ENCODE peak calls at places on chromosomes 12 and 14, in six cellular contexts. L is adipocyte, D is PC-9, I is uterus, C is fibroblast of lung, Y is heart left ventricle. O is an unnamed sample.

GRCh38 chr12:110661337-110661972 is 27.5 kb downstream of the HVCN1 start:
- DNase-seq in L (no peak), D (no peak), I (no peak), C (no peak), Y (peak; percentile 51), O (no peak)

GRCh38 chr12:47349770-47350408 is 270.1 kb upstream of the AMIGO2 start:
- DNase-seq in L (no peak), D (no peak), I (no peak), C (no peak), Y (no peak), O (no peak)

GRCh38 chr12:47860279-47860841 is 40.7 kb upstream of the HDAC7 start:
- DNase-seq in L (no peak), D (no peak), I (no peak), C (no peak), Y (no peak), O (no peak)

GRCh38 chr14:33848706-33849454 is 102.0 kb downstream of the EGLN3 start:
- DNase-seq in L (no peak), D (peak; percentile 77), I (peak; percentile 30), C (peak; percentile 20), Y (peak; percentile 72), O (peak; percentile 60)

GRCh38 chr14:57575482-57575881 is 81.8 kb upstream of the CCDC198 start:
- DNase-seq in L (no peak), D (no peak), I (no peak), C (no peak), Y (peak; percentile 28), O (no peak)

GRCh38 chr12:105641742-105642141 is 311.3 kb downstream of the C12orf75 start:
- DNase-seq in L (no peak), D (no peak), I (no peak), C (no peak), Y (peak; percentile 36), O (peak; percentile 55)

GRCh38 chr12:67449591-67450052 is 180.5 kb downstream of the CAND1 start:
- DNase-seq in L (no peak), D (no peak), I (no peak), C (no peak), Y (no peak), O (no peak)

GRCh38 chr12:65962921-65963883 is 138.9 kb downstream of the HMGA2 start:
- DNase-seq in L (no peak), D (no peak), I (no peak), C (no peak), Y (no peak), O (no peak)

DNA sequence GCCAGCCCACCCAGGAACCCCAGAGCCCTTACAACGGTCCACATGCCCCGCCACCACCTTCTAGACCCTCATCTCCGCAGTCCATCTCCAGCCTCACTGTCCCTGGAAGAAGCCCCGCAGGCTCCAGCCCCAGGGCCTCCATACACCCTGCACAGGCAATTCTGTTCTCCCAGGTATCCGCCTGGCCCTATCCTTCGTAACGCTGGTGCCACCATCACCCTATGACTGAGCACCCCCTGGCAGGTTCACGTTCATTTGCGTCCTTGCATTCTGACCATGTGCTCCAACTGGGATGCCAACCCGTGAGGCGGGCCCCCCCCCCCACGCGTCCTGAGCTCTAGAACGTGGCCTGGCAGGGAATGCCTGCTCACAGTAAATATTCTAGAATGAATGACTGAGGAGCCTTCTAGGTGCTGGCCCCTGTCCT is 675 bp upstream of the SCARB1 start:
- DNase-seq in L (no peak), D (no peak), I (no peak), C (no peak), Y (no peak), O (no peak)
- H3K4me3 ChIP-seq in L (peak overlapping the region; percentile 72), D (peak overlapping the region; percentile 66), I (peak overlapping the region; percentile 50), C (peak overlapping the region; percentile 38), Y (peak overlapping the region; percentile 99), O (no peak overlapping the region)

GRCh38 chr14:72686832-72687231 is 207.1 kb downstream of the DPF3 start:
- DNase-seq in L (no peak), D (no peak), I (no peak), C (no peak), Y (no peak), O (peak; percentile 10)

GRCh38 chr14:72688990-72689677 is 204.8 kb downstream of the DPF3 start:
- DNase-seq in L (no peak), D (no peak), I (no peak), C (no peak), Y (no peak), O (no peak)

GRCh38 chr14:72692678-72693077 is 201.2 kb downstream of the DPF3 start:
- DNase-seq in L (no peak), D (no peak), I (no peak), C (no peak), Y (no peak), O (no peak)

GRCh38 chr14:72686101-72686500 is 207.8 kb downstream of the DPF3 start:
- DNase-seq in L (no peak), D (no peak), I (no peak), C (no peak), Y (no peak), O (no peak)

GRCh38 chr14:72690324-72690723 is 203.6 kb downstream of the DPF3 start:
- DNase-seq in L (no peak), D (no peak), I (no peak), C (no peak), Y (no peak), O (no peak)
- H3K4me3 ChIP-seq in L (no peak overlapping the region), D (no peak overlapping the region), I (no peak overlapping the region), C (no peak overlapping the region), Y (no peak overlapping the region), O (no peak overlapping the region)

GRCh38 chr14:87457727-87458126 is 535.3 kb downstream of the GALC start:
- DNase-seq in L (no peak), D (no peak), I (no peak), C (peak; percentile 8), Y (no peak), O (peak; percentile 31)
- H3K4me3 ChIP-seq in L (peak overlapping the region; percentile 76), D (no peak overlapping the region), I (peak overlapping the region; percentile 25), C (peak overlapping the region; percentile 25), Y (peak overlapping the region; percentile 39), O (peak overlapping the region; percentile 29)

GRCh38 chr12:122825773-122826724 is 9.2 kb upstream of the HIP1R start:
- DNase-seq in L (peak; percentile 53), D (no peak), I (no peak), C (peak; percentile 27), Y (no peak), O (peak; percentile 12)
- H3K4me3 ChIP-seq in L (peak overlapping the region; percentile 73), D (peak overlapping the region; percentile 35), I (peak overlapping the region; percentile 23), C (peak overlapping the region; percentile 56), Y (peak overlapping the region; percentile 48), O (peak overlapping the region; percentile 55)

O was measured in fibroblast of villous mesenchyme.